ENCODE peak calls at places on chromosome 19, in six cellular contexts. S, U, A, G, H and T are unnamed samples.

GRCh38 chr19:15448778-15449619 is 757 bp downstream of the WIZ start:
- DNase-seq in S (no peak), U (no peak), A (peak), G (peak), H (peak), T (peak)

GRCh38 chr19:49677232-49677881 is at the start of gene PRMT1:
- DNase-seq in S (no peak), U (no peak), A (peak), G (no peak), H (peak), T (peak)

GRCh38 chr19:47549341-47549768 is 23.6 kb downstream of the ZNF541 start:
- DNase-seq in S (no peak), U (no peak), A (no peak), G (no peak), H (no peak), T (no peak)

GRCh38 chr19:35518313-35518712 is 4.9 kb upstream of the DMKN start:
- DNase-seq in S (no peak), U (no peak), A (no peak), G (no peak), H (no peak), T (no peak)

GRCh38 chr19:40119380-40119779 is 28.6 kb upstream of the ZNF780A start:
- DNase-seq in S (no peak), U (no peak), A (no peak), G (no peak), H (no peak), T (no peak)

GRCh38 chr19:48715681-48716171 is 3.8 kb downstream of the MAMSTR start:
- DNase-seq in S (no peak), U (no peak), A (no peak), G (no peak), H (no peak), T (peak)

GRCh38 chr19:31223805-31224534 is 125.3 kb downstream of the TSHZ3 start:
- DNase-seq in S (no peak), U (no peak), A (no peak), G (no peak), H (no peak), T (no peak)

GRCh38 chr19:3119782-3120380 is 16.0 kb upstream of the GNA15 start:
- DNase-seq in S (no peak), U (no peak), A (no peak), G (no peak), H (no peak), T (no peak)

GRCh38 chr19:44741841-44742352 is 6.6 kb upstream of the BCL3 start:
- DNase-seq in S (no peak), U (no peak), A (peak), G (peak), H (peak), T (no peak)

GRCh38 chr19:51138549-51138979 is 3.5 kb upstream of the SIGLEC7 start:
- DNase-seq in S (no peak), U (no peak), A (no peak), G (no peak), H (no peak), T (no peak)

GRCh38 chr19:9547870-9548269 is 9.4 kb upstream of the ZNF426 start:
- DNase-seq in S (no peak), U (no peak), A (no peak), G (no peak), H (no peak), T (no peak)

GRCh38 chr19:17248011-17248776 is 2.5 kb upstream of the NR2F6 start:
- DNase-seq in S (no peak), U (no peak), A (no peak), G (no peak), H (no peak), T (peak)

GRCh38 chr19:28603453-28603852 is 609.5 kb downstream of the UQCRFS1 start:
- DNase-seq in S (no peak), U (no peak), A (no peak), G (no peak), H (no peak), T (no peak)

GRCh38 chr19:8386990-8387389 is 3.2 kb upstream of the RAB11B start:
- DNase-seq in S (no peak), U (no peak), A (no peak), G (no peak), H (no peak), T (no peak)

GRCh38 chr19:55491546-55492360 is 3.5 kb downstream of the SSC5D start:
- DNase-seq in S (no peak), U (no peak), A (no peak), G (no peak), H (no peak), T (no peak)

GRCh38 chr19:3020321-3020960 is 8.6 kb downstream of the TLE2 start:
- DNase-seq in S (no peak), U (no peak), A (no peak), G (no peak), H (no peak), T (no peak)

GRCh38 chr19:48660854-48661731 is 11.7 kb downstream of the NTN5 start:
- DNase-seq in S (no peak), U (peak), A (peak), G (peak), H (peak), T (peak)

GRCh38 chr19:33294058-33294798 is 8.1 kb downstream of the CEBPA start:
- DNase-seq in S (no peak), U (no peak), A (peak), G (no peak), H (no peak), T (no peak)

GRCh38 chr19:42105358-42105757 is 26.9 kb downstream of the POU2F2 start:
- DNase-seq in S (no peak), U (no peak), A (no peak), G (no peak), H (no peak), T (no peak)

GRCh38 chr19:3494051-3494450 is 6.4 kb downstream of the DOHH start:
- DNase-seq in S (no peak), U (no peak), A (peak), G (no peak), H (peak), T (peak)

GRCh38 chr19:53897459-53897858 is 11.6 kb upstream of the CACNG7 start:
- DNase-seq in S (no peak), U (no peak), A (no peak), G (no peak), H (no peak), T (no peak)

GRCh38 chr19:38989066-38989605 is 13.6 kb upstream of the FBXO17 start:
- DNase-seq in S (no peak), U (no peak), A (peak), G (no peak), H (peak), T (peak)

GRCh38 chr19:38988632-38989031 is 13.1 kb upstream of the FBXO17 start:
- DNase-seq in S (no peak), U (no peak), A (no peak), G (no peak), H (no peak), T (no peak)

GRCh38 chr19:38980583-38981374 is 5.2 kb upstream of the FBXO17 start:
- DNase-seq in S (no peak), U (no peak), A (no peak), G (no peak), H (no peak), T (no peak)

GRCh38 chr19:38979867-38980266 is 4.3 kb upstream of the FBXO17 start:
- DNase-seq in S (no peak), U (no peak), A (peak), G (no peak), H (no peak), T (no peak)

DNA sequence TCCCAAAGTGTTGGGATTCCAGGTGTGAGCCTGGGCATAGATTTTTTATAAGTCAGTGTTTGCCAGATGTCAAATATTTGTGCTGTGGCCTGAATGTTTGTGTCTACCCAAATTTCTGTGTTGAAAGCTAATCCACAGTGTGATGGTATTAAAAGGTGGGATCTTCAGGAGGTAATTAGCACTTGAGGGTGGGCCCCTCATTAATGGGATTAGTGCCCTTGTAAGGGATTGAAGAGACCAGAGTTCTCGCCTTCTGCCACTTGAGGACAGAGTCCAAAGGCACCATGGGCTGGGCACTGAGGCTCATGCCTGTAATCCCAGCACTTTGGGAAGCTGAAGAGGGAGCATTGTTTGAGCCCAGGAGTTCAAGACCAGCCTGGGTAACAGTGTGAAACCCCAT is 9.7 kb upstream of the FBXO17 start:
- DNase-seq in S (no peak), U (no peak), A (no peak), G (no peak), H (no peak), T (no peak)
- TF ChIP-seq POLR2AphosphoS5 in S (no peak), U (no peak), A (no peak), G (no peak), H (no peak), T (no peak)

GRCh38 chr19:10812902-10813404 is 23.1 kb downstream of the TMED1 start:
- DNase-seq in S (no peak), U (no peak), A (peak), G (peak), H (no peak), T (no peak)
- H3K4me2 ChIP-seq in S (no peak), U (no peak), A (peak), G (no peak), H (peak), T (no peak)

GRCh38 chr19:752652-753517 is 2.0 kb downstream of the MISP start:
- DNase-seq in S (no peak), U (no peak), A (peak), G (no peak), H (no peak), T (no peak)
- TF ChIP-seq POLR2AphosphoS5 in S (no peak), U (no peak), A (no peak), G (no peak), H (no peak), T (no peak)

DNA sequence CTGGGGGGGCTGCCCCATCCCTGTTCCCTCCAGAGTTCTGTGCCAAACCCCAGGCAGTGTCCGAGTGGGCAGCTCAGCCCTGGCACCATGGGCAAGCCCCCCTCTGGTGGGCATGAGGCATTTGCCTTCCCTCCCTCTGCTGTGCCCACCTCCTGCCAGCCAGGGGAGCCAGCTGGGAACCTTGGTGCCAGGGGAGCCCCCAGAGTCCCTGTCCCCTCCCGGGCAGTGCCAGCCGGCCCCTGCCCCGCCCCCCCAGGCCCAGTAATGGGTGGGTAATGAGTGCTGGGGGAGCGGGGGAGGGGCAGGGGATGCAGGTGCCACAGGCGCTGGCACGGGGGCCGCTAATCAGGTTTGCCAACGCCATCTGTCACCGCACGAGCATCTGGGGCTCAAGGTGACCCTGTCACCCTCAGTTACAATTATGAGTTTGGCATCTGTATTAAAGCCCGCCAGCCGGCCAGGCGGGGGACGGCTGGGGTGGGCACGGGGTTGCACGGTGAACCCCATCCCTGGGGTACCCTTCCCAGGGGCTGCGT is 5.9 kb downstream of the DAND5 start:
- DNase-seq in S (no peak), U (no peak), A (no peak), G (no peak), H (peak), T (no peak)
- H3K4me2 ChIP-seq in S (no peak), U (no peak), A (no peak), G (no peak), H (no peak), T (no peak)

GRCh38 chr19:18254546-18255500 is 19.4 kb downstream of the IQCN start:
- DNase-seq in S (no peak), U (no peak), A (no peak), G (no peak), H (no peak), T (peak)
- TF ChIP-seq POLR2AphosphoS5 in S (peak), U (no peak), A (no peak), G (no peak), H (no peak), T (no peak)

DNA sequence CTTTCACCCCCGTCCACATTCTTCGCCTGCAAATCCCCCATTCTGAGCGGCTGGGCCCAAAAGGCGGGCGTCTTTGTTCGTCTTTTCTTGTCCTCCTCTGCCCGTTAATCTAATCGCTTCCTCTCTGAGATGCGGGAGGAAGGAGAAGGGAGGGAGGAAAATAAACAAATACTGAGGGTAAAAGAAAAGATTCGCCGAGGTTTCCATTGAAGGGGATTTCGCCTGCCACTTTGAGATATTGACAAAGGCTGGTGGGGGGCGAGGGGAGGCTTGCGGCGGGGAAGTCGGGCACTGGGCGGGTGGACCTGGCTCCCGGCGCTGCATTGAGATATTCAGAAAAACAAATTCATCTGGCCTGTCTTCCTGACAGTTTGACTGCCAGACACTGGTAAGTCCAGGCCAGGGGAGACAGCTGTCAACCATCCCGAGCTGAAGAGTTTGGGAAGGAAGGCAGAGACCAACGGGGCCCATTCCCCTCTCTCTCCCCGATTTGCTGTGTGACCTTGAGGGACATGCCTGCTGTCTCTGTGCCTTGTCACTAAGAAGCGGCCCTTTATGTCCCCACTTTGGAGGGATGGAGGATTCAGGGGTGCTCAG is 37.7 kb downstream of the ZNRF4 start:
- DNase-seq in S (no peak), U (no peak), A (no peak), G (no peak), H (no peak), T (no peak)
- H3K4me2 ChIP-seq in S (peak), U (no peak), A (no peak), G (no peak), H (no peak), T (peak)

GRCh38 chr19:38617764-38618589 is at the start of gene MAP4K1:
- DNase-seq in S (no peak), U (peak), A (peak), G (no peak), H (no peak), T (peak)

GRCh38 chr19:38616265-38616664 is 1.5 kb downstream of the MAP4K1 start:
- DNase-seq in S (no peak), U (peak), A (no peak), G (no peak), H (no peak), T (no peak)

GRCh38 chr19:38618590-38619360 is at the start of gene EIF3K:
- DNase-seq in S (peak), U (peak), A (peak), G (peak), H (peak), T (peak)

GRCh38 chr19:38615007-38615581 is 2.7 kb downstream of the MAP4K1 start:
- DNase-seq in S (no peak), U (no peak), A (no peak), G (no peak), H (no peak), T (no peak)

GRCh38 chr19:38617283-38617763 is 430 bp downstream of the MAP4K1 start:
- DNase-seq in S (no peak), U (peak), A (no peak), G (no peak), H (no peak), T (no peak)
- TF ChIP-seq POLR2AphosphoS5 in S (no peak), U (no peak), A (no peak), G (no peak), H (no peak), T (no peak)

GRCh38 chr19:940591-941291 is 14.9 kb downstream of the ARID3A start:
- DNase-seq in S (no peak), U (no peak), A (no peak), G (peak), H (peak), T (no peak)
- H3K4me2 ChIP-seq in S (no peak), U (peak), A (no peak), G (peak), H (peak), T (no peak)